ENCODE peak calls at places on chromosomes 13 and 19, in five cellular contexts. P, D, W, G and S are unnamed samples.

GRCh38 chr13:112752211-112752610 is 62.4 kb downstream of the ATP11A start:
- DNase-seq in P (peak), D (no peak), W (no peak), G (no peak), S (no peak)

GRCh38 chr13:20799726-20800416 is 26.1 kb upstream of the EEF1AKMT1 start:
- DNase-seq in P (no peak), D (no peak), W (no peak), G (no peak), S (no peak)

GRCh38 chr19:16754207-16754806 is 34.7 kb downstream of the NWD1 start:
- DNase-seq in P (no peak), D (no peak), W (no peak), G (no peak), S (no peak)

GRCh38 chr19:46834121-46834520 is 16.5 kb downstream of the AP2S1 start:
- DNase-seq in P (no peak), D (no peak), W (no peak), G (no peak), S (no peak)

GRCh38 chr13:113976711-113977684 is 3.1 kb upstream of the C13orf46 start:
- DNase-seq in P (peak), D (peak), W (no peak), G (no peak), S (no peak)

GRCh38 chr19:1556639-1557070 is 11.5 kb downstream of the MEX3D start:
- DNase-seq in P (peak), D (no peak), W (no peak), G (no peak), S (no peak)

GRCh38 chr19:30673336-30673735 is 301.2 kb downstream of the ZNF536 start:
- DNase-seq in P (no peak), D (no peak), W (no peak), G (no peak), S (no peak)

GRCh38 chr13:108176685-108177274 is 38.6 kb downstream of the LIG4 start:
- DNase-seq in P (no peak), D (peak), W (no peak), G (no peak), S (no peak)

GRCh38 chr13:25213716-25214115 is 41.6 kb upstream of the AMER2 start:
- DNase-seq in P (no peak), D (no peak), W (no peak), G (no peak), S (no peak)

GRCh38 chr13:112623051-112623711 is 35.2 kb upstream of the TUBGCP3 start:
- DNase-seq in P (peak), D (no peak), W (no peak), G (no peak), S (no peak)

GRCh38 chr19:10552596-10553053 is 8.9 kb downstream of the ATG4D start:
- DNase-seq in P (no peak), D (peak), W (no peak), G (no peak), S (no peak)

GRCh38 chr19:56142087-56142787 is 1.1 kb downstream of the ZNF444 start:
- DNase-seq in P (no peak), D (no peak), W (no peak), G (no peak), S (no peak)

GRCh38 chr13:39451301-39451700 is 151.7 kb downstream of the LHFPL6 start:
- DNase-seq in P (no peak), D (no peak), W (no peak), G (no peak), S (no peak)

GRCh38 chr19:48255376-48256303 is at the start of gene CARD8:
- DNase-seq in P (no peak), D (peak), W (peak), G (peak), S (peak)

GRCh38 chr19:50173144-50173543 is 10.1 kb upstream of the IZUMO2 start:
- DNase-seq in P (no peak), D (no peak), W (no peak), G (peak), S (no peak)
- TF ChIP-seq EP300 in P (no peak), D (no peak), W (no peak), G (no peak), S (no peak)

GRCh38 chr13:48930933-48931332 is 44.8 kb upstream of the FNDC3A start:
- DNase-seq in P (no peak), D (no peak), W (no peak), G (no peak), S (no peak)
- TF ChIP-seq EP300 in P (no peak), D (no peak), W (no peak), G (no peak), S (no peak)

DNA sequence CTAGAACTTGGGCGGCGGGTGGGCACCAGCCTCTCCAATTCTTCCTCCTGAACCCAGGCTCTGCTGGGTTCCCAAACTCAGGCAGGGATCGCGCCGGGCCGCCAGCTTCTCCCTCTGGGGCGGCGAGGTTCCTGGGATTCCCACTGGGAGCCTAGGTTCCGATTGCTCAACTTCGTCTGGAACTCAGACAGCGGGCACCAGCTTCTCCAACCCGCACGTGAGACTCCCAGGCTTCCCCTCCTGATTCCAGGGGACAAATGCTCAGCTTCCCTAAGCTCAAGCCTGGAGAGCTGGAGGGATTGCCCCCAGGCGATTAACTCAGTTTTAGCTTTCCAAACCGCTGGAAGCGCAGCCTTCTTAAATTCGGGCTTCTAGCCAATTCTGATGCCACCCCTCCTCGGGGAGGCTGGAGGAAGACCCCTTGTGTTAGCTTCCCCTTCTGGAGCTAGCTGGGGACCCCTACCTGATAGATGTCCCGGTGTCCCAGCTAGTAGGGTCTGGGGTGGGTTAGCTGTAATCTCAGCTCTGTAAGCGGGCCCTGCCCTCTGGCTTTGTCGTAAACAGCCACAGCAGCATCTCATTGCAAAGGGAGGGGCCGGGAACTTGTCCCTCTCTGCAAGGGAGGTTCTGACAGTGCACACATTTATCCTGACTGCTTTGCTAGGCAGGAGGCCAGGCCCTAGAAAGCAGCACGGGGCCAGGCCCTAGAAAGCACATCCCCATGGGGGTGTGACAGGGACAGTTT is 671 bp downstream of the MCOLN1 start:
- DNase-seq in P (no peak), D (no peak), W (no peak), G (no peak), S (no peak)
- TF ChIP-seq EP300 in P (no peak), D (no peak), W (no peak), G (no peak), S (no peak)

GRCh38 chr19:4376245-4376990 is 23.9 kb downstream of the SH3GL1 start:
- DNase-seq in P (peak), D (no peak), W (no peak), G (no peak), S (no peak)
- TF ChIP-seq EP300 in P (no peak), D (no peak), W (no peak), G (no peak), S (no peak)